ENCODE peak calls at places on chromosomes 13 and 19, in eight cellular contexts. One of them, this sample, is unnamed.

GRCh38 chr19:4556574-4557185 is 2.8 kb downstream of the SEMA6B start:
- DNase-seq in aorta: no peak
- DNase-seq in fibroblast of mammary gland: peak
- DNase-seq in RCC 7860: no peak
- DNase-seq in endothelial cell: no peak
- DNase-seq in fibroblast of the aortic adventitia: no peak
- DNase-seq in stimulated activated CD4-positive, alpha-beta T cell treated with anti-CD3 and anti-CD28 coated beads, Interleukin-1b, Interleukin-23, amount 100 ng/mL, for 4 hours: peak
- DNase-seq in activated naive CD8-positive, alpha-beta T cell treated with anti-CD3 and anti-CD28 coated beads, Interleukin-2, amount 10 ng/mL, durations not matched to agents 7 days and 5 days: no peak
- DNase-seq in this sample: no peak

GRCh38 chr19:45913874-45914830 is at the start of gene NANOS2:
- DNase-seq in fibroblast of mammary gland: no peak
- DNase-seq in stimulated activated CD4-positive, alpha-beta T cell treated with anti-CD3 and anti-CD28 coated beads, Interleukin-1b, Interleukin-23, amount 100 ng/mL, for 4 hours: no peak
- DNase-seq in RCC 7860: no peak
- DNase-seq in aorta: no peak
- DNase-seq in activated naive CD8-positive, alpha-beta T cell treated with anti-CD3 and anti-CD28 coated beads, Interleukin-2, amount 10 ng/mL, durations not matched to agents 7 days and 5 days: peak
- DNase-seq in endothelial cell: peak
- DNase-seq in fibroblast of the aortic adventitia: peak
- DNase-seq in this sample: no peak

GRCh38 chr19:42628411-42629135 is 33.8 kb upstream of the CEACAM8 start:
- DNase-seq in stimulated activated CD4-positive, alpha-beta T cell treated with anti-CD3 and anti-CD28 coated beads, Interleukin-1b, Interleukin-23, amount 100 ng/mL, for 4 hours: no peak
- DNase-seq in aorta: no peak
- DNase-seq in fibroblast of mammary gland: peak
- DNase-seq in fibroblast of the aortic adventitia: no peak
- DNase-seq in activated naive CD8-positive, alpha-beta T cell treated with anti-CD3 and anti-CD28 coated beads, Interleukin-2, amount 10 ng/mL, durations not matched to agents 7 days and 5 days: no peak
- DNase-seq in RCC 7860: no peak
- DNase-seq in endothelial cell: no peak
- DNase-seq in this sample: no peak

GRCh38 chr13:73403362-73404150 is 344.8 kb downstream of the KLF5 start:
- DNase-seq in stimulated activated CD4-positive, alpha-beta T cell treated with anti-CD3 and anti-CD28 coated beads, Interleukin-1b, Interleukin-23, amount 100 ng/mL, for 4 hours: no peak
- DNase-seq in fibroblast of the aortic adventitia: no peak
- DNase-seq in RCC 7860: no peak
- DNase-seq in endothelial cell: no peak
- DNase-seq in aorta: no peak
- DNase-seq in activated naive CD8-positive, alpha-beta T cell treated with anti-CD3 and anti-CD28 coated beads, Interleukin-2, amount 10 ng/mL, durations not matched to agents 7 days and 5 days: no peak
- DNase-seq in fibroblast of mammary gland: no peak
- DNase-seq in this sample: no peak

GRCh38 chr19:5968431-5969373 is 9.2 kb downstream of the RANBP3 start:
- DNase-seq in activated naive CD8-positive, alpha-beta T cell treated with anti-CD3 and anti-CD28 coated beads, Interleukin-2, amount 10 ng/mL, durations not matched to agents 7 days and 5 days: no peak
- DNase-seq in aorta: peak
- DNase-seq in fibroblast of the aortic adventitia: no peak
- DNase-seq in endothelial cell: peak
- DNase-seq in fibroblast of mammary gland: no peak
- DNase-seq in RCC 7860: no peak
- DNase-seq in stimulated activated CD4-positive, alpha-beta T cell treated with anti-CD3 and anti-CD28 coated beads, Interleukin-1b, Interleukin-23, amount 100 ng/mL, for 4 hours: no peak
- DNase-seq in this sample: no peak

GRCh38 chr13:88000239-88000638 is 329.1 kb downstream of the SLITRK5 start:
- DNase-seq in fibroblast of the aortic adventitia: no peak
- DNase-seq in aorta: no peak
- DNase-seq in endothelial cell: no peak
- DNase-seq in RCC 7860: no peak
- DNase-seq in fibroblast of mammary gland: peak
- DNase-seq in activated naive CD8-positive, alpha-beta T cell treated with anti-CD3 and anti-CD28 coated beads, Interleukin-2, amount 10 ng/mL, durations not matched to agents 7 days and 5 days: no peak
- DNase-seq in stimulated activated CD4-positive, alpha-beta T cell treated with anti-CD3 and anti-CD28 coated beads, Interleukin-1b, Interleukin-23, amount 100 ng/mL, for 4 hours: no peak
- DNase-seq in this sample: no peak

GRCh38 chr19:13492128-13492527 is 14.2 kb downstream of the CACNA1A start:
- DNase-seq in aorta: no peak
- DNase-seq in endothelial cell: no peak
- DNase-seq in activated naive CD8-positive, alpha-beta T cell treated with anti-CD3 and anti-CD28 coated beads, Interleukin-2, amount 10 ng/mL, durations not matched to agents 7 days and 5 days: no peak
- DNase-seq in fibroblast of the aortic adventitia: peak
- DNase-seq in fibroblast of mammary gland: peak
- DNase-seq in stimulated activated CD4-positive, alpha-beta T cell treated with anti-CD3 and anti-CD28 coated beads, Interleukin-1b, Interleukin-23, amount 100 ng/mL, for 4 hours: no peak
- DNase-seq in RCC 7860: no peak
- DNase-seq in this sample: no peak

GRCh38 chr13:29548722-29549446 is 46.6 kb downstream of the SLC7A1 start:
- DNase-seq in fibroblast of the aortic adventitia: peak
- DNase-seq in RCC 7860: peak
- DNase-seq in fibroblast of mammary gland: no peak
- DNase-seq in activated naive CD8-positive, alpha-beta T cell treated with anti-CD3 and anti-CD28 coated beads, Interleukin-2, amount 10 ng/mL, durations not matched to agents 7 days and 5 days: no peak
- DNase-seq in aorta: no peak
- DNase-seq in endothelial cell: no peak
- DNase-seq in stimulated activated CD4-positive, alpha-beta T cell treated with anti-CD3 and anti-CD28 coated beads, Interleukin-1b, Interleukin-23, amount 100 ng/mL, for 4 hours: no peak
- DNase-seq in this sample: no peak

GRCh38 chr19:46862504-46862835 is 1.7 kb downstream of the ARHGAP35 start:
- DNase-seq in activated naive CD8-positive, alpha-beta T cell treated with anti-CD3 and anti-CD28 coated beads, Interleukin-2, amount 10 ng/mL, durations not matched to agents 7 days and 5 days: peak
- DNase-seq in RCC 7860: no peak
- DNase-seq in fibroblast of the aortic adventitia: peak
- DNase-seq in endothelial cell: no peak
- DNase-seq in stimulated activated CD4-positive, alpha-beta T cell treated with anti-CD3 and anti-CD28 coated beads, Interleukin-1b, Interleukin-23, amount 100 ng/mL, for 4 hours: no peak
- DNase-seq in fibroblast of mammary gland: no peak
- DNase-seq in aorta: no peak
- DNase-seq in this sample: no peak

GRCh38 chr19:5067666-5068065 is 98.8 kb downstream of the KDM4B start:
- DNase-seq in aorta: no peak
- DNase-seq in activated naive CD8-positive, alpha-beta T cell treated with anti-CD3 and anti-CD28 coated beads, Interleukin-2, amount 10 ng/mL, durations not matched to agents 7 days and 5 days: no peak
- DNase-seq in endothelial cell: no peak
- DNase-seq in fibroblast of the aortic adventitia: no peak
- DNase-seq in fibroblast of mammary gland: no peak
- DNase-seq in RCC 7860: no peak
- DNase-seq in stimulated activated CD4-positive, alpha-beta T cell treated with anti-CD3 and anti-CD28 coated beads, Interleukin-1b, Interleukin-23, amount 100 ng/mL, for 4 hours: no peak
- DNase-seq in this sample: no peak

GRCh38 chr19:10802479-10802878 is 33.5 kb downstream of the TMED1 start:
- DNase-seq in fibroblast of the aortic adventitia: no peak
- DNase-seq in aorta: no peak
- DNase-seq in endothelial cell: no peak
- DNase-seq in activated naive CD8-positive, alpha-beta T cell treated with anti-CD3 and anti-CD28 coated beads, Interleukin-2, amount 10 ng/mL, durations not matched to agents 7 days and 5 days: no peak
- DNase-seq in RCC 7860: no peak
- DNase-seq in stimulated activated CD4-positive, alpha-beta T cell treated with anti-CD3 and anti-CD28 coated beads, Interleukin-1b, Interleukin-23, amount 100 ng/mL, for 4 hours: no peak
- DNase-seq in fibroblast of mammary gland: no peak
- DNase-seq in this sample: no peak

GRCh38 chr13:56755181-56755580 is 385.5 kb upstream of the PRR20A start:
- DNase-seq in aorta: no peak
- DNase-seq in activated naive CD8-positive, alpha-beta T cell treated with anti-CD3 and anti-CD28 coated beads, Interleukin-2, amount 10 ng/mL, durations not matched to agents 7 days and 5 days: no peak
- DNase-seq in stimulated activated CD4-positive, alpha-beta T cell treated with anti-CD3 and anti-CD28 coated beads, Interleukin-1b, Interleukin-23, amount 100 ng/mL, for 4 hours: no peak
- DNase-seq in RCC 7860: no peak
- DNase-seq in fibroblast of the aortic adventitia: no peak
- DNase-seq in endothelial cell: no peak
- DNase-seq in fibroblast of mammary gland: no peak
- DNase-seq in this sample: no peak

GRCh38 chr19:2453431-2454025 is 3.2 kb downstream of the LMNB2 start:
- DNase-seq in activated naive CD8-positive, alpha-beta T cell treated with anti-CD3 and anti-CD28 coated beads, Interleukin-2, amount 10 ng/mL, durations not matched to agents 7 days and 5 days: no peak
- DNase-seq in RCC 7860: no peak
- DNase-seq in aorta: peak
- DNase-seq in fibroblast of mammary gland: no peak
- DNase-seq in fibroblast of the aortic adventitia: no peak
- DNase-seq in stimulated activated CD4-positive, alpha-beta T cell treated with anti-CD3 and anti-CD28 coated beads, Interleukin-1b, Interleukin-23, amount 100 ng/mL, for 4 hours: no peak
- DNase-seq in endothelial cell: no peak
- DNase-seq in this sample: no peak

GRCh38 chr19:46412034-46412982 is 1.1 kb downstream of the CCDC8 start:
- DNase-seq in stimulated activated CD4-positive, alpha-beta T cell treated with anti-CD3 and anti-CD28 coated beads, Interleukin-1b, Interleukin-23, amount 100 ng/mL, for 4 hours: no peak
- DNase-seq in fibroblast of the aortic adventitia: no peak
- DNase-seq in aorta: no peak
- DNase-seq in activated naive CD8-positive, alpha-beta T cell treated with anti-CD3 and anti-CD28 coated beads, Interleukin-2, amount 10 ng/mL, durations not matched to agents 7 days and 5 days: no peak
- DNase-seq in RCC 7860: no peak
- DNase-seq in endothelial cell: no peak
- DNase-seq in fibroblast of mammary gland: no peak
- DNase-seq in this sample: no peak

GRCh38 chr19:32458500-32459123 is 53.0 kb downstream of the DPY19L3 start:
- DNase-seq in RCC 7860: no peak
- DNase-seq in fibroblast of the aortic adventitia: peak
- DNase-seq in fibroblast of mammary gland: no peak
- DNase-seq in activated naive CD8-positive, alpha-beta T cell treated with anti-CD3 and anti-CD28 coated beads, Interleukin-2, amount 10 ng/mL, durations not matched to agents 7 days and 5 days: no peak
- DNase-seq in aorta: no peak
- DNase-seq in endothelial cell: no peak
- DNase-seq in stimulated activated CD4-positive, alpha-beta T cell treated with anti-CD3 and anti-CD28 coated beads, Interleukin-1b, Interleukin-23, amount 100 ng/mL, for 4 hours: no peak
- DNase-seq in this sample: no peak

GRCh38 chr19:53906211-53907192 is 2.6 kb upstream of the CACNG7 start:
- DNase-seq in endothelial cell: peak
- DNase-seq in aorta: no peak
- DNase-seq in fibroblast of the aortic adventitia: peak
- DNase-seq in RCC 7860: no peak
- DNase-seq in fibroblast of mammary gland: peak
- DNase-seq in stimulated activated CD4-positive, alpha-beta T cell treated with anti-CD3 and anti-CD28 coated beads, Interleukin-1b, Interleukin-23, amount 100 ng/mL, for 4 hours: peak
- DNase-seq in activated naive CD8-positive, alpha-beta T cell treated with anti-CD3 and anti-CD28 coated beads, Interleukin-2, amount 10 ng/mL, durations not matched to agents 7 days and 5 days: peak
- DNase-seq in this sample: peak

GRCh38 chr19:13260883-13261653 is 110.9 kb downstream of the IER2 start:
- DNase-seq in fibroblast of mammary gland: peak
- DNase-seq in endothelial cell: no peak
- DNase-seq in fibroblast of the aortic adventitia: peak
- DNase-seq in RCC 7860: peak
- DNase-seq in aorta: no peak
- DNase-seq in stimulated activated CD4-positive, alpha-beta T cell treated with anti-CD3 and anti-CD28 coated beads, Interleukin-1b, Interleukin-23, amount 100 ng/mL, for 4 hours: no peak
- DNase-seq in activated naive CD8-positive, alpha-beta T cell treated with anti-CD3 and anti-CD28 coated beads, Interleukin-2, amount 10 ng/mL, durations not matched to agents 7 days and 5 days: no peak
- DNase-seq in this sample: no peak

GRCh38 chr13:112152846-112153245 is 85.9 kb downstream of the SOX1 start:
- DNase-seq in stimulated activated CD4-positive, alpha-beta T cell treated with anti-CD3 and anti-CD28 coated beads, Interleukin-1b, Interleukin-23, amount 100 ng/mL, for 4 hours: no peak
- DNase-seq in fibroblast of the aortic adventitia: no peak
- DNase-seq in aorta: no peak
- DNase-seq in endothelial cell: no peak
- DNase-seq in RCC 7860: no peak
- DNase-seq in fibroblast of mammary gland: no peak
- DNase-seq in activated naive CD8-positive, alpha-beta T cell treated with anti-CD3 and anti-CD28 coated beads, Interleukin-2, amount 10 ng/mL, durations not matched to agents 7 days and 5 days: no peak
- DNase-seq in this sample: no peak

GRCh38 chr13:32902898-32903297 is 113.3 kb upstream of the KL start:
- DNase-seq in aorta: peak
- DNase-seq in activated naive CD8-positive, alpha-beta T cell treated with anti-CD3 and anti-CD28 coated beads, Interleukin-2, amount 10 ng/mL, durations not matched to agents 7 days and 5 days: no peak
- DNase-seq in endothelial cell: no peak
- DNase-seq in fibroblast of mammary gland: peak
- DNase-seq in RCC 7860: no peak
- DNase-seq in fibroblast of the aortic adventitia: peak
- DNase-seq in stimulated activated CD4-positive, alpha-beta T cell treated with anti-CD3 and anti-CD28 coated beads, Interleukin-1b, Interleukin-23, amount 100 ng/mL, for 4 hours: no peak
- DNase-seq in this sample: no peak

GRCh38 chr13:99035715-99036114 is 57.9 kb upstream of the DOCK9 start:
- DNase-seq in endothelial cell: no peak
- DNase-seq in RCC 7860: no peak
- DNase-seq in activated naive CD8-positive, alpha-beta T cell treated with anti-CD3 and anti-CD28 coated beads, Interleukin-2, amount 10 ng/mL, durations not matched to agents 7 days and 5 days: no peak
- DNase-seq in fibroblast of mammary gland: no peak
- DNase-seq in aorta: no peak
- DNase-seq in stimulated activated CD4-positive, alpha-beta T cell treated with anti-CD3 and anti-CD28 coated beads, Interleukin-1b, Interleukin-23, amount 100 ng/mL, for 4 hours: no peak
- DNase-seq in fibroblast of the aortic adventitia: no peak
- DNase-seq in this sample: no peak

GRCh38 chr13:87052731-87053130 is 618.4 kb upstream of the SLITRK5 start:
- DNase-seq in RCC 7860: no peak
- DNase-seq in endothelial cell: no peak
- DNase-seq in activated naive CD8-positive, alpha-beta T cell treated with anti-CD3 and anti-CD28 coated beads, Interleukin-2, amount 10 ng/mL, durations not matched to agents 7 days and 5 days: no peak
- DNase-seq in fibroblast of mammary gland: peak
- DNase-seq in fibroblast of the aortic adventitia: peak
- DNase-seq in aorta: no peak
- DNase-seq in stimulated activated CD4-positive, alpha-beta T cell treated with anti-CD3 and anti-CD28 coated beads, Interleukin-1b, Interleukin-23, amount 100 ng/mL, for 4 hours: no peak
- DNase-seq in this sample: no peak

GRCh38 chr13:27796544-27797227 is 4.4 kb downstream of the GSX1 start:
- DNase-seq in aorta: no peak
- DNase-seq in fibroblast of the aortic adventitia: no peak
- DNase-seq in stimulated activated CD4-positive, alpha-beta T cell treated with anti-CD3 and anti-CD28 coated beads, Interleukin-1b, Interleukin-23, amount 100 ng/mL, for 4 hours: no peak
- DNase-seq in endothelial cell: no peak
- DNase-seq in RCC 7860: no peak
- DNase-seq in fibroblast of mammary gland: no peak
- DNase-seq in activated naive CD8-positive, alpha-beta T cell treated with anti-CD3 and anti-CD28 coated beads, Interleukin-2, amount 10 ng/mL, durations not matched to agents 7 days and 5 days: no peak
- DNase-seq in this sample: no peak

GRCh38 chr19:21084343-21084742 is 2.3 kb downstream of the ZNF714 start:
- DNase-seq in fibroblast of the aortic adventitia: peak
- DNase-seq in RCC 7860: peak
- DNase-seq in endothelial cell: no peak
- DNase-seq in activated naive CD8-positive, alpha-beta T cell treated with anti-CD3 and anti-CD28 coated beads, Interleukin-2, amount 10 ng/mL, durations not matched to agents 7 days and 5 days: no peak
- DNase-seq in aorta: no peak
- DNase-seq in fibroblast of mammary gland: peak
- DNase-seq in stimulated activated CD4-positive, alpha-beta T cell treated with anti-CD3 and anti-CD28 coated beads, Interleukin-1b, Interleukin-23, amount 100 ng/mL, for 4 hours: no peak
- DNase-seq in this sample: no peak

GRCh38 chr19:43395561-43395960 is 19.1 kb upstream of the TEX101 start:
- DNase-seq in aorta: no peak
- DNase-seq in endothelial cell: no peak
- DNase-seq in RCC 7860: no peak
- DNase-seq in activated naive CD8-positive, alpha-beta T cell treated with anti-CD3 and anti-CD28 coated beads, Interleukin-2, amount 10 ng/mL, durations not matched to agents 7 days and 5 days: no peak
- DNase-seq in stimulated activated CD4-positive, alpha-beta T cell treated with anti-CD3 and anti-CD28 coated beads, Interleukin-1b, Interleukin-23, amount 100 ng/mL, for 4 hours: no peak
- DNase-seq in fibroblast of mammary gland: no peak
- DNase-seq in fibroblast of the aortic adventitia: no peak
- DNase-seq in this sample: no peak

GRCh38 chr13:27359203-27359821 is 65.1 kb upstream of the GTF3A start:
- DNase-seq in endothelial cell: peak
- DNase-seq in fibroblast of the aortic adventitia: peak
- DNase-seq in aorta: peak
- DNase-seq in RCC 7860: peak
- DNase-seq in activated naive CD8-positive, alpha-beta T cell treated with anti-CD3 and anti-CD28 coated beads, Interleukin-2, amount 10 ng/mL, durations not matched to agents 7 days and 5 days: peak
- DNase-seq in stimulated activated CD4-positive, alpha-beta T cell treated with anti-CD3 and anti-CD28 coated beads, Interleukin-1b, Interleukin-23, amount 100 ng/mL, for 4 hours: peak
- DNase-seq in fibroblast of mammary gland: peak
- DNase-seq in this sample: peak

GRCh38 chr19:29806098-29806866 is 5.5 kb upstream of the CCNE1 start:
- DNase-seq in aorta: peak
- DNase-seq in fibroblast of the aortic adventitia: peak
- DNase-seq in activated naive CD8-positive, alpha-beta T cell treated with anti-CD3 and anti-CD28 coated beads, Interleukin-2, amount 10 ng/mL, durations not matched to agents 7 days and 5 days: no peak
- DNase-seq in endothelial cell: no peak
- DNase-seq in stimulated activated CD4-positive, alpha-beta T cell treated with anti-CD3 and anti-CD28 coated beads, Interleukin-1b, Interleukin-23, amount 100 ng/mL, for 4 hours: no peak
- DNase-seq in fibroblast of mammary gland: peak
- DNase-seq in RCC 7860: no peak
- DNase-seq in this sample: no peak

GRCh38 chr19:51689751-51690358 is 3.3 kb upstream of the SPACA6 start:
- DNase-seq in activated naive CD8-positive, alpha-beta T cell treated with anti-CD3 and anti-CD28 coated beads, Interleukin-2, amount 10 ng/mL, durations not matched to agents 7 days and 5 days: no peak
- DNase-seq in fibroblast of the aortic adventitia: peak
- DNase-seq in RCC 7860: peak
- DNase-seq in endothelial cell: peak
- DNase-seq in fibroblast of mammary gland: no peak
- DNase-seq in stimulated activated CD4-positive, alpha-beta T cell treated with anti-CD3 and anti-CD28 coated beads, Interleukin-1b, Interleukin-23, amount 100 ng/mL, for 4 hours: no peak
- DNase-seq in aorta: peak
- DNase-seq in this sample: no peak

GRCh38 chr19:3095375-3096191 is 1.4 kb downstream of the GNA11 start:
- DNase-seq in RCC 7860: no peak
- DNase-seq in fibroblast of mammary gland: no peak
- DNase-seq in activated naive CD8-positive, alpha-beta T cell treated with anti-CD3 and anti-CD28 coated beads, Interleukin-2, amount 10 ng/mL, durations not matched to agents 7 days and 5 days: no peak
- DNase-seq in aorta: no peak
- DNase-seq in stimulated activated CD4-positive, alpha-beta T cell treated with anti-CD3 and anti-CD28 coated beads, Interleukin-1b, Interleukin-23, amount 100 ng/mL, for 4 hours: peak
- DNase-seq in endothelial cell: peak
- DNase-seq in fibroblast of the aortic adventitia: no peak
- DNase-seq in this sample: peak

GRCh38 chr19:11028146-11028545 is 61.1 kb upstream of the LDLR start:
- DNase-seq in fibroblast of mammary gland: no peak
- DNase-seq in endothelial cell: no peak
- DNase-seq in fibroblast of the aortic adventitia: no peak
- DNase-seq in aorta: no peak
- DNase-seq in stimulated activated CD4-positive, alpha-beta T cell treated with anti-CD3 and anti-CD28 coated beads, Interleukin-1b, Interleukin-23, amount 100 ng/mL, for 4 hours: no peak
- DNase-seq in RCC 7860: no peak
- DNase-seq in activated naive CD8-positive, alpha-beta T cell treated with anti-CD3 and anti-CD28 coated beads, Interleukin-2, amount 10 ng/mL, durations not matched to agents 7 days and 5 days: no peak
- DNase-seq in this sample: no peak

GRCh38 chr13:72850959-72851677 is 69.2 kb downstream of the PIBF1 start:
- DNase-seq in fibroblast of mammary gland: no peak
- DNase-seq in aorta: no peak
- DNase-seq in endothelial cell: no peak
- DNase-seq in fibroblast of the aortic adventitia: no peak
- DNase-seq in activated naive CD8-positive, alpha-beta T cell treated with anti-CD3 and anti-CD28 coated beads, Interleukin-2, amount 10 ng/mL, durations not matched to agents 7 days and 5 days: no peak
- DNase-seq in RCC 7860: no peak
- DNase-seq in stimulated activated CD4-positive, alpha-beta T cell treated with anti-CD3 and anti-CD28 coated beads, Interleukin-1b, Interleukin-23, amount 100 ng/mL, for 4 hours: no peak
- DNase-seq in this sample: no peak

GRCh38 chr19:34402074-34402600 is 2.1 kb upstream of the PDCD2L start:
- DNase-seq in stimulated activated CD4-positive, alpha-beta T cell treated with anti-CD3 and anti-CD28 coated beads, Interleukin-1b, Interleukin-23, amount 100 ng/mL, for 4 hours: no peak
- DNase-seq in endothelial cell: no peak
- DNase-seq in activated naive CD8-positive, alpha-beta T cell treated with anti-CD3 and anti-CD28 coated beads, Interleukin-2, amount 10 ng/mL, durations not matched to agents 7 days and 5 days: no peak
- DNase-seq in RCC 7860: no peak
- DNase-seq in aorta: no peak
- DNase-seq in fibroblast of the aortic adventitia: no peak
- DNase-seq in fibroblast of mammary gland: no peak
- DNase-seq in this sample: no peak

GRCh38 chr13:52938065-52938464 is 89.6 kb upstream of the PCDH8 start:
- DNase-seq in activated naive CD8-positive, alpha-beta T cell treated with anti-CD3 and anti-CD28 coated beads, Interleukin-2, amount 10 ng/mL, durations not matched to agents 7 days and 5 days: no peak
- DNase-seq in aorta: no peak
- DNase-seq in fibroblast of mammary gland: no peak
- DNase-seq in endothelial cell: no peak
- DNase-seq in RCC 7860: no peak
- DNase-seq in stimulated activated CD4-positive, alpha-beta T cell treated with anti-CD3 and anti-CD28 coated beads, Interleukin-1b, Interleukin-23, amount 100 ng/mL, for 4 hours: no peak
- DNase-seq in fibroblast of the aortic adventitia: no peak
- DNase-seq in this sample: no peak

GRCh38 chr13:58318495-58319167 is 687.1 kb downstream of the PCDH17 start:
- DNase-seq in stimulated activated CD4-positive, alpha-beta T cell treated with anti-CD3 and anti-CD28 coated beads, Interleukin-1b, Interleukin-23, amount 100 ng/mL, for 4 hours: no peak
- DNase-seq in aorta: no peak
- DNase-seq in fibroblast of the aortic adventitia: no peak
- DNase-seq in endothelial cell: no peak
- DNase-seq in activated naive CD8-positive, alpha-beta T cell treated with anti-CD3 and anti-CD28 coated beads, Interleukin-2, amount 10 ng/mL, durations not matched to agents 7 days and 5 days: no peak
- DNase-seq in RCC 7860: no peak
- DNase-seq in fibroblast of mammary gland: no peak
- DNase-seq in this sample: no peak

GRCh38 chr13:62085337-62085736 is 669.7 kb upstream of the PCDH20 start:
- DNase-seq in aorta: no peak
- DNase-seq in RCC 7860: no peak
- DNase-seq in fibroblast of the aortic adventitia: no peak
- DNase-seq in activated naive CD8-positive, alpha-beta T cell treated with anti-CD3 and anti-CD28 coated beads, Interleukin-2, amount 10 ng/mL, durations not matched to agents 7 days and 5 days: no peak
- DNase-seq in endothelial cell: no peak
- DNase-seq in stimulated activated CD4-positive, alpha-beta T cell treated with anti-CD3 and anti-CD28 coated beads, Interleukin-1b, Interleukin-23, amount 100 ng/mL, for 4 hours: no peak
- DNase-seq in fibroblast of mammary gland: no peak
- DNase-seq in this sample: no peak